ENCODE peak calls at places on chromosomes 4 and X, in four cellular contexts. U, Z, Y and T are unnamed samples. For H3K79me2, the result is how much of the 10 kb centered on the place peaks cover.

GRCh38 chr4:176034498-176034897 is 31.1 kb upstream of the WDR17 start:
- DNase-seq in Y (no peak), Z (no peak), U (peak), T (peak)

GRCh38 chrX:23900220-23900797 is 7.4 kb downstream of the APOO start:
- DNase-seq in Y (no peak), U (no peak), Z (no peak), T (no peak)

GRCh38 chr4:24927039-24927438 is 14.2 kb upstream of the CCDC149 start:
- DNase-seq in U (no peak), Z (no peak), Y (no peak), T (no peak)

GRCh38 chr4:47213539-47213938 is 182.2 kb downstream of the GABRB1 start:
- DNase-seq in Z (no peak), U (no peak), Y (no peak), T (no peak)

GRCh38 chrX:97683256-97683655 is 799.5 kb downstream of the RPA4 start:
- DNase-seq in Z (no peak), Y (no peak), U (no peak), T (no peak)

GRCh38 chr4:6972375-6972650 is 62.7 kb downstream of the TBC1D14 start:
- DNase-seq in U (peak), Z (no peak), Y (no peak), T (no peak)

GRCh38 chr4:76781698-76782595 is 116.0 kb downstream of the SOWAHB start:
- DNase-seq in U (peak), Z (peak), Y (peak), T (no peak)

GRCh38 chr4:140497428-140497775 is 691 bp downstream of the MGAT4D start:
- DNase-seq in Y (no peak), U (no peak), Z (no peak), T (no peak)

GRCh38 chrX:44223150-44223549 is 120.3 kb downstream of the EFHC2 start:
- DNase-seq in U (no peak), Z (no peak), Y (no peak), T (no peak)

GRCh38 chr4:22203436-22204011 is 255.0 kb upstream of the KCNIP4 start:
- DNase-seq in Z (no peak), Y (no peak), U (no peak), T (no peak)

GRCh38 chrX:118694628-118695027 is 32.8 kb upstream of the IL13RA1 start:
- DNase-seq in Y (no peak), U (no peak), Z (no peak), T (no peak)

GRCh38 chrX:136584545-136584944 is 52.5 kb downstream of the VGLL1 start:
- DNase-seq in Y (no peak), Z (no peak), U (no peak), T (no peak)

GRCh38 chr4:75030028-75030427 is 97.1 kb downstream of the PARM1 start:
- DNase-seq in Y (no peak), Z (no peak), U (no peak), T (no peak)

GRCh38 chr4:9942139-9942538 is 79.2 kb downstream of the SLC2A9 start:
- DNase-seq in Y (no peak), Z (no peak), U (no peak), T (no peak)

GRCh38 chr4:94452476-94453300 is 946 bp downstream of the PDLIM5 start:
- DNase-seq in Z (no peak), Y (peak), U (peak), T (peak)

GRCh38 chr4:106530816-106531215 is 162.2 kb upstream of the GIMD1 start:
- DNase-seq in U (no peak), Z (no peak), Y (no peak), T (no peak)

GRCh38 chrX:38220024-38220935 is at the start of gene SRPX:
- DNase-seq in Z (no peak), U (peak), Y (no peak), T (peak)

GRCh38 chrX:23981711-23982110 is 45.3 kb downstream of the KLHL15 start:
- DNase-seq in Y (no peak), U (no peak), Z (no peak), T (no peak)

GRCh38 chr4:94171616-94172015 is 36.0 kb upstream of the SMARCAD1 start:
- DNase-seq in Y (no peak), Z (no peak), U (no peak), T (peak)

GRCh38 chrX:47623540-47624027 is 3.9 kb upstream of the SYN1 start:
- DNase-seq in Y (peak), U (no peak), Z (no peak), T (peak)

DNA sequence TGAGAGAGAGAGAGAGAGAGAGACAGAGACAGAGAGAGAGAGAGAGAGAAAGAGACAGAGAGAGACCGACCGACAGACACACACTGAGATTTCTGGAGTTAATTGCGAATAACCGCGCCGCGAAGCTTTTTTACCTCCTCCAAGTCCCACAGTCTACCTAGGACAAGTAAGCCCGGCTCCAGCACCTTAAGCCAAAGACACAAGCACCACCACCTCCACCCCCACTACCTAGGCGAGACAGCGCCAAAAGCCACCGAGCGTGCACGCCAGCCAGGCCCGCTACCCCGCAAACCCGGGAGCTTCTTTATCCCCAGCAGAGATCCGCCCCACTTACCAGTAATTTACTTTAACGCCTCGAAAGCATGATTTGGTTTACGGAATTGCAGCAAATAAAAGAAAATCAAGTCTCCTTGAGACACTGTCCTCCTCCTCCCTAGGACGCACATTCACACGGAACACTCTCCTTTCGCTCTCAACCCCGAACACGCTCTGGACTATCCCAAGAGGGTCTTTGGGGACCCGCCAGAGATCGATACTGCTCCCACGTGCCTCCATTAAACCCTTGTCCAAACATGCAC is 649.6 kb upstream of the DIPK2B start:
- DNase-seq in Y (no peak), Z (no peak), U (no peak), T (no peak)
- H3K79me2 ChIP-seq in Y (under half), Z (under half), U (under half), T (half or more)

GRCh38 chrX:16459008-16459407 is 190.9 kb upstream of the S100G start:
- DNase-seq in Z (no peak), U (no peak), Y (no peak), T (no peak)

GRCh38 chrX:16462912-16463311 is 187.0 kb upstream of the S100G start:
- DNase-seq in U (no peak), Z (no peak), Y (no peak), T (no peak)

GRCh38 chrX:16457239-16457638 is 192.7 kb upstream of the S100G start:
- DNase-seq in Y (no peak), Z (no peak), U (no peak), T (no peak)

GRCh38 chrX:16461968-16462367 is 188.0 kb upstream of the S100G start:
- DNase-seq in U (no peak), Y (no peak), Z (no peak), T (no peak)

DNA sequence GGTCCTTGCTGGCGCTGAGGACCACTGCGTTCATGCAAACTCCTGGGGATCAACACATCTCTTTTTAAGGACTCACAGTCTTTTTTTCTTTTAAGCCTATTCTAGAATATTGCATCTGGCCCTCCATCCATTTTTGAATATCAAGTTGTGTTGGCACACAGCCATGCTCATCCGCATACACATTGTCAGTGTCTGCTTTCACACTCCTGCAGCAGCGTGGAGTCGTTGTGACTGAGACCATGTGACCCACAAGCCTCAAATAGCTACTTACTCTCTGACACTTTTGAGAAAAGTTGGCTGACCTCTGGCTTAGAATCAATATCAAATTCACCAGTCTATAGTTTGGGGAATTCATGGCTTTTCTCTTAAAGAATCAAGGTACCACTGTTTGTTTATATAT is 191.8 kb upstream of the S100G start:
- DNase-seq in Z (no peak), U (no peak), Y (no peak), T (no peak)
- TF ChIP-seq FOXM1 in Z (no peak), U (no peak), Y (no peak), T (no peak)

GRCh38 chrX:115571712-115572111 is 10.7 kb downstream of the PLS3 start:
- DNase-seq in U (no peak), Z (no peak), Y (no peak), T (no peak)
- H3K79me2 ChIP-seq in U (under half), Z (under half), Y (under half), T (half or more)

GRCh38 chr4:128483816-128484215 is 196.2 kb upstream of the PGRMC2 start:
- DNase-seq in Y (no peak), U (no peak), Z (no peak), T (peak)
- TF ChIP-seq FOXM1 in Y (no peak), U (no peak), Z (no peak), T (no peak)

DNA sequence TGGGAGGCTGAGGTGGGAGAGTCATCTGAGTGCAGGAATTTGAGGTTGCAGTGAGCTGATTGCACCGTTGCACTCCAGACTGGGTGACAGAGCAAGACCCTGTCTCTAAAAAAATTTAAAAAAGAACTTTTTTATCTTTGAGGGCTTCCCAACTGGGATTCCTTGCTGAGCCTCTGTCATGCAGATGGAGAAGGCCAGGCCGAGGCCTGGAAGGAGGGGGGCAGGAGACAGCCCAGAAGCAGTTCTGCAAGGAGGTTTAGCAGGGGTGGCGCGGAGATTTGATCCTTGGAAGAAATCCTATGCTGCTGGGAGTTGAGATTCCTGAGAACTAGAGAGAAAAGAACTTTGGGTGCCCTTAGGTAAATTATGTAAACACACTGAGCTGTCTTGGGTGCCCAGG is 2.5 kb upstream of the ARSD start:
- DNase-seq in Y (no peak), U (no peak), Z (no peak), T (no peak)
- H3K79me2 ChIP-seq in Y (under half), U (under half), Z (under half), T (under half)

GRCh38 chr4:150884625-150885024 is 130.5 kb downstream of the LRBA start:
- DNase-seq in Z (no peak), Y (no peak), U (no peak), T (no peak)
- TF ChIP-seq FOXM1 in Z (no peak), Y (no peak), U (no peak), T (no peak)

GRCh38 chr4:115370012-115370411 is 256.6 kb upstream of the NDST4 start:
- DNase-seq in U (no peak), Z (no peak), Y (no peak), T (no peak)
- H3K79me2 ChIP-seq in U (under half), Z (under half), Y (under half), T (under half)